ENCODE peak calls at places on chromosomes 12 and 14, in five cellular contexts. R is H1, D is HepG2, Q is NT2/D1, C is GM12878. A is an unnamed sample.

GRCh38 chr14:32166924-32167323 is 34.9 kb upstream of the RNU6-7 start:
- DNase-seq in R (no peak), D (no peak), Q (no peak), C (no peak), A (no peak)

GRCh38 chr14:88948199-88948598 is 123.7 kb downstream of the TTC8 start:
- DNase-seq in R (no peak), D (no peak), Q (no peak), C (no peak), A (no peak)

GRCh38 chr14:76408877-76409276 is 32.9 kb downstream of the ESRRB start:
- DNase-seq in R (no peak), D (no peak), Q (no peak), C (no peak), A (no peak)

GRCh38 chr12:92675092-92675865 is 27.5 kb upstream of the PLEKHG7 start:
- DNase-seq in R (no peak), D (no peak), Q (no peak), C (no peak), A (no peak)

GRCh38 chr12:93793983-93794382 is 116.8 kb downstream of the CRADD start:
- DNase-seq in R (no peak), D (no peak), Q (no peak), C (no peak), A (no peak)

GRCh38 chr12:99087278-99087677 is 442.2 kb downstream of the APAF1 start:
- DNase-seq in R (no peak), D (no peak), Q (peak; percentile 39), C (no peak), A (no peak)

GRCh38 chr12:30909721-30910350 is 16.7 kb upstream of the TSPAN11 start:
- DNase-seq in R (no peak), D (no peak), Q (no peak), C (no peak), A (no peak)

GRCh38 chr12:26970136-26970535 is 31.9 kb downstream of the FGFR1OP2 start:
- DNase-seq in R (no peak), D (no peak), Q (no peak), C (no peak), A (no peak)

GRCh38 chr12:112097641-112098040 is 10.9 kb downstream of the NAA25 start:
- DNase-seq in R (no peak), D (no peak), Q (no peak), C (no peak), A (no peak)

GRCh38 chr12:96225003-96225855 is 31.1 kb downstream of the ELK3 start:
- DNase-seq in R (no peak), D (no peak), Q (no peak), C (no peak), A (no peak)

GRCh38 chr12:12985817-12986408 is 14.2 kb downstream of the HEBP1 start:
- DNase-seq in R (peak; percentile 70), D (peak; percentile 11), Q (peak; percentile 89), C (no peak), A (peak; percentile 72)

GRCh38 chr12:93019911-93020224 is 90.8 kb upstream of the EEA1 start:
- DNase-seq in R (no peak), D (no peak), Q (no peak), C (no peak), A (no peak)

GRCh38 chr12:52206309-52207040 is 14.7 kb upstream of the KRT80 start:
- DNase-seq in R (no peak), D (no peak), Q (no peak), C (no peak), A (no peak)

GRCh38 chr12:81077686-81078441 is at the start of gene ACSS3:
- DNase-seq in R (peak; percentile 88), D (peak; percentile 67), Q (peak; percentile 66), C (no peak), A (peak; percentile 43)

GRCh38 chr14:22122227-22123187 is 448.9 kb upstream of the OR4E1 start:
- DNase-seq in R (no peak), D (peak; percentile 37), Q (no peak), C (no peak), A (no peak)

DNA sequence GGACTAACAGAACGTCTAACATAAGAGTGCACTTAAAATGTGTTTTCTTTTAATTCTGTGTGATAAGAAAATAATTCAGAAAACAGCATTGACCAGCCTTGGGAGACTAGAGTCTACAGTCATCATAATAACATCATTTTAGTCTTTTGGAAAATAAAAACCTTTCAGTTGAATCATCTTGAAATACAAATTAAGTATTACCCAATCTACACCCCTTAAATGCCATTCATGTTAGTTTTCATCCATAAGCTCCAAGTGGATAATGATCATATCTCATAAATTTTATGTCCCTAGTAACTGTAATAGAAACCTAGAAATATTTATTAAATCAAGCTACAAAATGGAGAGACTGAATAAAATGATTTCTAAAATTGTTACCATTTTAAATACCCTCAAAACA is 32.4 kb downstream of the EPS8 start:
- DNase-seq in R (no peak), D (no peak), Q (no peak), C (no peak), A (no peak)
- TF ChIP-seq SUZ12 in R (no peak), D (no peak), Q (no peak), C (no peak), A (no peak)

GRCh38 chr12:66043035-66043434 is 87.5 kb downstream of the LLPH start:
- DNase-seq in R (no peak), D (no peak), Q (no peak), C (no peak), A (no peak)
- TF ChIP-seq SUZ12 in R (no peak), D (no peak), Q (no peak), C (no peak), A (no peak)

GRCh38 chr12:69630191-69630590 is 19.5 kb upstream of the LRRC10 start:
- DNase-seq in R (no peak), D (peak; percentile 46), Q (no peak), C (no peak), A (no peak)
- TF ChIP-seq SUZ12 in R (no peak), D (no peak), Q (no peak), C (no peak), A (no peak)

GRCh38 chr12:100733817-100734593 is 60.6 kb upstream of the ANO4 start:
- DNase-seq in R (no peak), D (peak; percentile 20), Q (no peak), C (no peak), A (peak; percentile 43)
- TF ChIP-seq SUZ12 in R (no peak), D (no peak), Q (no peak), C (no peak), A (no peak)

GRCh38 chr14:78857974-78858373 is 687.8 kb downstream of the NRXN3 start:
- DNase-seq in R (no peak), D (no peak), Q (no peak), C (no peak), A (no peak)

GRCh38 chr14:78863143-78863542 is 693.0 kb downstream of the NRXN3 start:
- DNase-seq in R (peak; percentile 76), D (peak; percentile 4), Q (peak; percentile 28), C (no peak), A (peak; percentile 35)
- TF ChIP-seq SUZ12 in R (no peak), D (no peak), Q (no peak), C (no peak), A (no peak)

GRCh38 chr12:7160183-7160582 is 29.3 kb upstream of the PEX5 start:
- DNase-seq in R (no peak), D (no peak), Q (no peak), C (no peak), A (no peak)

GRCh38 chr12:7162691-7163114 is 26.8 kb upstream of the PEX5 start:
- DNase-seq in R (peak; percentile 70), D (peak; percentile 52), Q (peak; percentile 43), C (no peak), A (peak; percentile 43)

GRCh38 chr12:7161327-7161726 is 28.2 kb upstream of the PEX5 start:
- DNase-seq in R (no peak), D (no peak), Q (no peak), C (no peak), A (no peak)

GRCh38 chr12:7158866-7159600 is 28.9 kb downstream of the CLSTN3 start:
- DNase-seq in R (no peak), D (no peak), Q (no peak), C (no peak), A (no peak)

GRCh38 chr12:7161811-7162210 is 27.7 kb upstream of the PEX5 start:
- DNase-seq in R (no peak), D (no peak), Q (no peak), C (no peak), A (no peak)
- TF ChIP-seq SUZ12 in R (no peak), D (no peak), Q (no peak), C (no peak), A (no peak)

GRCh38 chr14:49050836-49051235 is 535.3 kb downstream of the RPS29 start:
- DNase-seq in R (no peak), D (no peak), Q (no peak), C (no peak), A (no peak)

DNA sequence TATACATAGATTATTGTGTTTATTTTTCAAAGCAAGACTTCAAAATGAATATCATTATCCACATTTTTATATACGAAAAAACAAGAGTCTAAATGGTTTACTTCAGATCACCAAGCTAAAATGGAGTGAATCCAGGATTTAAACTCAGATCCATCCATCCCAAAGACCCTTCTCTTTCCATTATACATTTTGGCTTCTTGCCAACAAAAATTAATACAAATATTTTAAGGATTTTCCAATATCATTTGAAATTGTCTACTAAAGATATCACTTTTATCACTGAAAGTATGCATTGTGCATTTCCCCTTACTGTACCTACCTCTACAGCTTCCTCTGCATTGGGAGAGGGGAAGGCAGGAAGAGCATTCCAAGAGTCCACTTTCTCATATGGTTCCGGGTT is 541.2 kb downstream of the RPS29 start:
- DNase-seq in R (no peak), D (no peak), Q (no peak), C (no peak), A (no peak)
- TF ChIP-seq SUZ12 in R (no peak), D (no peak), Q (no peak), C (no peak), A (no peak)

GRCh38 chr14:74326369-74327152 is 21.7 kb upstream of the VRTN start:
- DNase-seq in R (peak; percentile 85), D (peak; percentile 26), Q (peak; percentile 94), C (no peak), A (no peak)
- TF ChIP-seq SUZ12 in R (no peak), D (no peak), Q (no peak), C (no peak), A (no peak)

GRCh38 chr12:45326358-45326971 is 110.6 kb downstream of the ANO6 start:
- DNase-seq in R (no peak), D (no peak), Q (no peak), C (no peak), A (no peak)

GRCh38 chr12:45329238-45329637 is 113.3 kb downstream of the ANO6 start:
- DNase-seq in R (no peak), D (no peak), Q (no peak), C (no peak), A (no peak)

GRCh38 chr12:45329702-45330101 is 113.8 kb downstream of the ANO6 start:
- DNase-seq in R (no peak), D (no peak), Q (no peak), C (no peak), A (no peak)

GRCh38 chr12:45324391-45324790 is 108.5 kb downstream of the ANO6 start:
- DNase-seq in R (no peak), D (no peak), Q (no peak), C (no peak), A (peak; percentile 23)

DNA sequence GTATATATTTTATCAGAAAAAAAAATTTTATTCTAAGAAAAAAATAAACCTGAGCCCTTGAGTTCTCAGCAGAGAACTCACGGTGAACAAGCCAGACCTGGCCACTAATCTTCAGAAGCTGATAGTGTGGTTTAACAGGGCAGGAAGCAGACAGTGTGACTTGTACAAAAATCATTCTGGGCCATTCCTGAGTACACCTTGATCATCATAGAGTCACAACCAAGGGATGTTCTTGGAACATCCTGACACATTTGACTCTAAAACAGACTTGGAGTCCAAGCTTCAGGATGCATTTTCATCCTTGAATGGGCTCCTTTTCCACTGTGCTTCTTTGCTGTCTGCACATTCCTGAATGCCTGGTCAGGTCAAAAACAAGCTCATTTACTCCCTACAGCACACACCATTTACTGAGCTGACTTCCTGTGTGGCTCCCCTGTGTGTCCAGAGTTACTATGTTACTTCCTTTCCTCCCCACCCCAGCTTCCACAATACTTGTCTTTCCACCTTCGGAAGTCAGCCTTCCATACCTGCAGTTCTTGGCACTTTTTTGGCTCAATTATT is 112.0 kb downstream of the ANO6 start:
- DNase-seq in R (no peak), D (no peak), Q (no peak), C (no peak), A (no peak)
- TF ChIP-seq SUZ12 in R (no peak), D (no peak), Q (no peak), C (no peak), A (no peak)